ENCODE peak calls at places on chromosomes 13 and 19, in seven cellular contexts. N is HT1080; A is breast epithelium; X is NCI-H1105; C is neuronal stem cell; B is effector memory CD8-positive, alpha-beta T cell; Z is GM06990. L is an unnamed sample.

GRCh38 chr13:113648218-113648615 is 9.8 kb downstream of the ATP4B start:
- DNase-seq in N (no peak), A (peak), X (no peak), C (no peak), B (no peak), Z (no peak), L (no peak)

GRCh38 chr19:27859689-27860088 is 1353.3 kb downstream of the UQCRFS1 start:
- DNase-seq in N (no peak), A (no peak), X (no peak), C (no peak), B (no peak), Z (no peak), L (no peak)

GRCh38 chr19:48418317-48419064 is 25.0 kb downstream of the GRIN2D start:
- DNase-seq in N (peak), A (no peak), X (no peak), C (no peak), B (no peak), Z (no peak), L (no peak)

GRCh38 chr13:99572921-99573320 is 71.6 kb downstream of the TM9SF2 start:
- DNase-seq in N (no peak), A (no peak), X (no peak), C (no peak), B (no peak), Z (no peak), L (no peak)

GRCh38 chr13:102131246-102131645 is 270.6 kb downstream of the FGF14 start:
- DNase-seq in N (no peak), A (no peak), X (no peak), C (no peak), B (no peak), Z (no peak), L (no peak)

GRCh38 chr19:30631035-30631375 is 258.8 kb downstream of the ZNF536 start:
- DNase-seq in N (no peak), A (no peak), X (no peak), C (no peak), B (no peak), Z (no peak), L (no peak)

GRCh38 chr13:65907656-65908441 is 1322.3 kb downstream of the PCDH9 start:
- DNase-seq in N (peak), A (no peak), X (no peak), C (no peak), B (no peak), Z (no peak), L (no peak)

GRCh38 chr13:20198781-20199180 is 6.0 kb upstream of the GJB2 start:
- DNase-seq in N (no peak), A (no peak), X (no peak), C (no peak), B (no peak), Z (no peak), L (no peak)

GRCh38 chr13:52760078-52760477 is 20.5 kb upstream of the CNMD start:
- DNase-seq in N (no peak), A (no peak), X (no peak), C (no peak), B (no peak), Z (no peak), L (no peak)

GRCh38 chr19:33335446-33335845 is 33.1 kb upstream of the CEBPA start:
- DNase-seq in N (no peak), A (no peak), X (no peak), C (no peak), B (no peak), Z (no peak), L (no peak)

GRCh38 chr13:46124967-46125933 is 20.4 kb upstream of the CPB2 start:
- DNase-seq in N (no peak), A (no peak), X (no peak), C (no peak), B (no peak), Z (no peak), L (no peak)

GRCh38 chr13:110270507-110270906 is 36.5 kb downstream of the COL4A1 start:
- DNase-seq in N (no peak), A (no peak), X (no peak), C (no peak), B (no peak), Z (no peak), L (no peak)

GRCh38 chr13:78820541-78820940 is 161.6 kb upstream of the OBI1 start:
- DNase-seq in N (no peak), A (no peak), X (no peak), C (no peak), B (no peak), Z (no peak), L (no peak)

GRCh38 chr19:6737873-6738725 is 719 bp upstream of the GPR108 start:
- DNase-seq in N (peak), A (peak), X (no peak), C (peak), B (peak), Z (peak), L (peak)

GRCh38 chr13:113258655-113259054 is 38.4 kb upstream of the LAMP1 start:
- DNase-seq in N (no peak), A (no peak), X (no peak), C (no peak), B (no peak), Z (no peak), L (no peak)

GRCh38 chr19:36379510-36379819 is 464 bp upstream of the ZFP14 start:
- DNase-seq in N (no peak), A (no peak), X (no peak), C (no peak), B (no peak), Z (no peak), L (no peak)

GRCh38 chr19:51128227-51128626 is 3.5 kb downstream of the SIGLEC9 start:
- DNase-seq in N (no peak), A (peak), X (no peak), C (no peak), B (no peak), Z (no peak), L (no peak)

GRCh38 chr13:50129065-50129922 is 114.0 kb downstream of the KCNRG start:
- DNase-seq in N (no peak), A (no peak), X (no peak), C (peak), B (no peak), Z (peak), L (no peak)

GRCh38 chr13:30656178-30656577 is 38.5 kb downstream of the USPL1 start:
- DNase-seq in N (no peak), A (no peak), X (no peak), C (no peak), B (no peak), Z (no peak), L (no peak)

GRCh38 chr19:4730740-4731171 is 7.1 kb upstream of the DPP9 start:
- DNase-seq in N (no peak), A (no peak), X (no peak), C (no peak), B (peak), Z (no peak), L (no peak)

GRCh38 chr19:5126498-5127223 is 157.7 kb downstream of the KDM4B start:
- DNase-seq in N (no peak), A (no peak), X (no peak), C (no peak), B (no peak), Z (peak), L (no peak)

GRCh38 chr19:49347835-49348234 is 12.6 kb downstream of the CD37 start:
- DNase-seq in N (peak), A (no peak), X (no peak), C (no peak), B (no peak), Z (no peak), L (peak)

GRCh38 chr13:108044929-108045328 is 170.4 kb downstream of the LIG4 start:
- DNase-seq in N (no peak), A (no peak), X (peak), C (no peak), B (no peak), Z (no peak), L (no peak)

GRCh38 chr13:113155982-113156655 is 2.3 kb upstream of the PROZ start:
- DNase-seq in N (no peak), A (no peak), X (no peak), C (no peak), B (no peak), Z (no peak), L (no peak)

GRCh38 chr13:93476175-93476574 is 249.6 kb downstream of the GPC6 start:
- DNase-seq in N (peak), A (no peak), X (no peak), C (no peak), B (no peak), Z (no peak), L (peak)

GRCh38 chr19:48190288-48191284 is 20.1 kb downstream of the ZSWIM9 start:
- DNase-seq in N (peak), A (no peak), X (no peak), C (no peak), B (peak), Z (peak), L (peak)

GRCh38 chr19:55528030-55528801 is 8.7 kb downstream of the SBK2 start:
- DNase-seq in N (no peak), A (no peak), X (no peak), C (no peak), B (no peak), Z (no peak), L (no peak)

GRCh38 chr19:39265321-39265916 is 2.8 kb upstream of the IFNL2 start:
- DNase-seq in N (no peak), A (no peak), X (no peak), C (no peak), B (no peak), Z (no peak), L (peak)

GRCh38 chr13:30479154-30479553 is 13.4 kb upstream of the HMGB1 start:
- DNase-seq in N (no peak), A (no peak), X (no peak), C (no peak), B (no peak), Z (no peak), L (no peak)

GRCh38 chr19:4053423-4054324 is 13.0 kb downstream of the ZBTB7A start:
- DNase-seq in N (no peak), A (no peak), X (no peak), C (no peak), B (no peak), Z (no peak), L (no peak)

GRCh38 chr19:6868341-6868740 is 19.0 kb upstream of the ADGRE1 start:
- DNase-seq in N (no peak), A (no peak), X (no peak), C (no peak), B (no peak), Z (no peak), L (no peak)

GRCh38 chr19:9793051-9793591 is 24.6 kb upstream of the ZNF846 start:
- DNase-seq in N (no peak), A (peak), X (no peak), C (no peak), B (no peak), Z (no peak), L (peak)

GRCh38 chr13:99989376-99990044 is 7.9 kb downstream of the ZIC2 start:
- DNase-seq in N (no peak), A (no peak), X (no peak), C (peak), B (no peak), Z (no peak), L (no peak)

L was measured in A549.